ENCODE peak calls at places on chromosomes 13 and 19, in six cellular contexts. P, U, S, Z, X and C are unnamed samples.

GRCh38 chr13:32001392-32001768 is 30.2 kb upstream of the FRY start:
- DNase-seq in P (no peak), U (no peak), S (peak), Z (peak), X (peak), C (no peak)

GRCh38 chr19:16368385-16369305 is 44.0 kb downstream of the KLF2 start:
- DNase-seq in P (peak), U (no peak), S (no peak), Z (no peak), X (no peak), C (no peak)

GRCh38 chr19:58203814-58204475 is 21.1 kb downstream of the ZNF274 start:
- DNase-seq in P (no peak), U (no peak), S (no peak), Z (no peak), X (no peak), C (no peak)

GRCh38 chr13:67620665-67621064 is 390.5 kb upstream of the PCDH9 start:
- DNase-seq in P (no peak), U (no peak), S (no peak), Z (peak), X (no peak), C (no peak)

GRCh38 chr13:75959861-75960481 is 323.8 kb downstream of the LMO7 start:
- DNase-seq in P (no peak), U (no peak), S (no peak), Z (no peak), X (no peak), C (no peak)

GRCh38 chr13:77918391-77919261 is at the start of gene EDNRB:
- DNase-seq in P (peak), U (peak), S (peak), Z (peak), X (peak), C (no peak)

GRCh38 chr13:80955487-80955886 is 614.6 kb upstream of the SPRY2 start:
- DNase-seq in P (no peak), U (no peak), S (no peak), Z (no peak), X (peak), C (no peak)

GRCh38 chr19:35717665-35718344 is at the start of gene KMT2B:
- DNase-seq in P (no peak), U (peak), S (no peak), Z (no peak), X (peak), C (peak)

GRCh38 chr19:39365531-39365930 is 23.3 kb downstream of the SAMD4B start:
- DNase-seq in P (no peak), U (no peak), S (no peak), Z (no peak), X (no peak), C (no peak)

GRCh38 chr13:102039264-102039663 is 362.6 kb downstream of the FGF14 start:
- DNase-seq in P (no peak), U (no peak), S (no peak), Z (no peak), X (no peak), C (no peak)

GRCh38 chr13:108463365-108463764 is 166.0 kb upstream of the MYO16 start:
- DNase-seq in P (no peak), U (no peak), S (no peak), Z (peak), X (peak), C (no peak)

GRCh38 chr19:39405930-39406655 is 554 bp upstream of the ZFP36 start:
- DNase-seq in P (peak), U (no peak), S (no peak), Z (no peak), X (no peak), C (no peak)

GRCh38 chr19:10471909-10472308 is 31.2 kb downstream of the KEAP1 start:
- DNase-seq in P (no peak), U (no peak), S (peak), Z (peak), X (peak), C (no peak)

GRCh38 chr19:47608074-47608907 is 643 bp upstream of the BICRA start:
- DNase-seq in P (peak), U (peak), S (peak), Z (peak), X (peak), C (peak)

GRCh38 chr13:76620036-76620435 is 266.2 kb downstream of the KCTD12 start:
- DNase-seq in P (no peak), U (no peak), S (no peak), Z (no peak), X (no peak), C (no peak)

GRCh38 chr19:40714519-40715299 is 2.0 kb downstream of the COQ8B start:
- DNase-seq in P (peak), U (peak), S (peak), Z (peak), X (peak), C (peak)

GRCh38 chr19:920051-920857 is 3.1 kb downstream of the KISS1R start:
- DNase-seq in P (peak), U (peak), S (peak), Z (no peak), X (peak), C (no peak)

GRCh38 chr13:89097994-89098393 is 1426.8 kb downstream of the SLITRK5 start:
- DNase-seq in P (no peak), U (no peak), S (no peak), Z (no peak), X (no peak), C (no peak)

GRCh38 chr19:45187421-45188100 is 9.0 kb downstream of the BLOC1S3 start:
- DNase-seq in P (no peak), U (peak), S (peak), Z (no peak), X (peak), C (peak)

GRCh38 chr19:2039082-2039958 is 11.7 kb downstream of the MKNK2 start:
- DNase-seq in P (no peak), U (no peak), S (peak), Z (no peak), X (no peak), C (no peak)

GRCh38 chr19:44530777-44531176 is 1.3 kb upstream of the CEACAM20 start:
- DNase-seq in P (no peak), U (no peak), S (no peak), Z (no peak), X (peak), C (no peak)

GRCh38 chr13:36549771-36550170 is 117.5 kb downstream of the CCNA1 start:
- DNase-seq in P (no peak), U (peak), S (no peak), Z (no peak), X (no peak), C (peak)

GRCh38 chr13:42477588-42478190 is 96.3 kb upstream of the TNFSF11 start:
- DNase-seq in P (no peak), U (no peak), S (peak), Z (no peak), X (peak), C (no peak)

GRCh38 chr19:57052102-57052501 is 67.7 kb upstream of the USP29 start:
- DNase-seq in P (no peak), U (no peak), S (no peak), Z (no peak), X (no peak), C (no peak)

GRCh38 chr19:54434862-54435174 is 14.2 kb upstream of the LENG8 start:
- DNase-seq in P (no peak), U (no peak), S (no peak), Z (no peak), X (no peak), C (no peak)

GRCh38 chr19:49338023-49338677 is 2.9 kb downstream of the CD37 start:
- DNase-seq in P (peak), U (peak), S (no peak), Z (no peak), X (no peak), C (no peak)

GRCh38 chr13:98473135-98473791 is 103.6 kb downstream of the STK24 start:
- DNase-seq in P (no peak), U (no peak), S (peak), Z (no peak), X (no peak), C (no peak)

GRCh38 chr19:45643927-45644771 is 5.0 kb upstream of the EML2 start:
- DNase-seq in P (no peak), U (no peak), S (no peak), Z (no peak), X (no peak), C (no peak)

GRCh38 chr19:1019980-1020867 is 699 bp downstream of the TMEM259 start:
- DNase-seq in P (peak), U (peak), S (no peak), Z (no peak), X (no peak), C (no peak)

GRCh38 chr13:37984357-37984756 is 114.8 kb upstream of the TRPC4 start:
- DNase-seq in P (no peak), U (no peak), S (no peak), Z (no peak), X (no peak), C (no peak)

GRCh38 chr13:30037766-30038165 is 187.3 kb upstream of the UBL3 start:
- DNase-seq in P (no peak), U (no peak), S (no peak), Z (peak), X (peak), C (no peak)

GRCh38 chr19:55460670-55461258 is 678 bp downstream of the ISOC2 start:
- DNase-seq in P (peak), U (peak), S (peak), Z (peak), X (peak), C (no peak)

GRCh38 chr19:47433121-47433520 is 13.8 kb upstream of the MEIS3 start:
- DNase-seq in P (no peak), U (no peak), S (no peak), Z (no peak), X (peak), C (no peak)

GRCh38 chr19:4581381-4582111 is 22.1 kb upstream of the SEMA6B start:
- DNase-seq in P (no peak), U (peak), S (no peak), Z (no peak), X (peak), C (peak)

DNA sequence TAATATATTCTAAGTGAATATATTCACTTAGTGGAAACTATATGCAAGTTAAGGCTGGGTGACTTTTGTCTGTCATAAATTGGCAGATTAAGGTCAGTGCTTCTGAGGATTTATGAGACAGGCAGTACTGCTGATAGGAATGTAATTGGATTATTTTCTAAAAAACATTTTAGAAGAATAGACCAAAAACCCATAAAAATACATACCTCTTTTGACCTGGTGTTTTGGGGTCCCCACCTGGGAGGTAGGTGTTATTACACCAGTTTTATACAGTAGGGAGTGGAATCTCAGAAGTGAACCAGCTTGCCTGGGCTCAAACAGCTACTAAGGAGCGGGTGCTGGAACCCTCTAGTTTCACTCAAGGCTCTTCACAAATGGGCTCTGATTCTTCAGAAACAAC is 25.3 kb downstream of the COG3 start:
- DNase-seq in P (no peak), U (no peak), S (no peak), Z (no peak), X (no peak), C (no peak)
- TF ChIP-seq CTCF in P (peak), U (no peak), S (peak), Z (no peak), X (no peak), C (no peak)

DNA sequence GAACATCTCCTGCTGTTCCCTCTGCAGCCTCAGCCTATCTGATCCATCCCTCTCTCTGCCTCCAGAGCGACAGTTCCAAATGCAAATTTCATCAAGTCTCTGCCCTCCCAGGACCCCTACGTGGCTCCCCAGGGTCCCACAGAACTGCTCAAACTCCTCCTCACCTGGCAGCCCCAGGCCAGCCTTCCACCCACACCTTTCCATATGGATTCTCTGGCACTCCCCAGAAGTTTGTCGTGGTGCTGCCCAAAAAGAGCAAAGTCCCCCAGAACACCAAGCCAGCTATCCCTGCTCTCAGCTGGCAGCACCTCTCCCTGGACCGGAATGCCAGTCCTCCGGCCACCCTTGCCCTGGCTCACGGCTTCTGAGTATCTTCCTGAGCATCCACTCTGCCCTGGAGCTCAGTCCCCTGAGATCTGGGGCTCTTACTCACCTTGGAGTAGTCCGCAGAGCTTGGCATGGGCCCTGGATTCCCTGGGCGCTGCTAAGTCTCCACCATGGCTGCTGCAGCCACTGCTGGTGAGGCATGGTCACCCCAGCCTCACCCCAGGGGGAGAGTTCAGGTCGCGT is 166.5 kb upstream of the ZNF507 start:
- DNase-seq in P (no peak), U (no peak), S (no peak), Z (no peak), X (no peak), C (no peak)
- TF ChIP-seq CTCF in P (no peak), U (no peak), S (no peak), Z (no peak), X (no peak), C (no peak)

DNA sequence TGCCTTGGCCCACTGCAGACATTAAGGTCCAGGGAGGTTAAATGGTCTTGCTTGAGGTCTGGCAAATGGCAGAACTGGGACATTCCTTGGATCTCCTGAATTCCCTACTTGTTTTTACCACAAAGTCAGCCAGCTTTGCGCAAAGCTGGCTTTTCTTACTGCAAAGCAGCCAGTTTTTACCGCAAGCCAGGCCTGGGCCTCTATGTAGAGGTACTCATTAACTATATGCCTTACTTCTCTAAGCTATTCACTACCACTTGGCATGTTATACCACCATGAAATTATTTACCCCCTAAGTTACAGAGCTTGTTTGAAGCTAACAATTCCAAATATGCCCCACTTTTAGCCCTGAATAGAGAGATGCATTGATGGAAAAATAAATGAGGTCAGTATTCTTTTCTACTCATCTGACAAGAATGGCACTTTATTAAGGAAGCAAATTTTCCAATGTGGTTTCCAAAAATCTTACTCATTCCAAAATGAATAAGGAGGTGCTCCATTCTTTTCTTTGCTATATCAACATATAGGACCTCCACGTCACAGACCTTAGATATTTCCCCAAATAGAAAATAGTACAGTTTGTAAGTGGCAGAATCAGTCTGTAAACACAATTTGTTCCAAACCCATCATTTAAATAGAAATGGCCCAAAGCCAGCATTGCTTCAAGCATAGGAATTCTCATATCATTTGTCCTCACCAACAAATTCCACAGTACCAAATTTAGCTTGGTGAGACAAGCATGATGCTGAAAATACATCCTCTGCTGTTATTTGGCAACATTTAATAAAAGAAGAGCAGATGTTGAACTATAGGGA is 143.9 kb upstream of the TSC22D1 start:
- DNase-seq in P (no peak), U (no peak), S (no peak), Z (peak), X (peak), C (no peak)
- TF ChIP-seq CTCF in P (no peak), U (no peak), S (no peak), Z (no peak), X (no peak), C (no peak)

GRCh38 chr19:6424939-6425731 is 524 bp upstream of the KHSRP start:
- DNase-seq in P (peak), U (peak), S (peak), Z (peak), X (peak), C (peak)

GRCh38 chr19:6423499-6424189 is 967 bp downstream of the KHSRP start:
- DNase-seq in P (no peak), U (peak), S (no peak), Z (peak), X (peak), C (no peak)

GRCh38 chr19:6424190-6424938 is at the start of gene KHSRP:
- DNase-seq in P (no peak), U (peak), S (no peak), Z (no peak), X (no peak), C (peak)

GRCh38 chr19:6427131-6427530 is 2.5 kb upstream of the KHSRP start:
- DNase-seq in P (no peak), U (no peak), S (no peak), Z (no peak), X (no peak), C (no peak)

GRCh38 chr19:6425732-6426686 is 1.4 kb upstream of the KHSRP start:
- DNase-seq in P (no peak), U (no peak), S (no peak), Z (no peak), X (no peak), C (no peak)
- TF ChIP-seq CTCF in P (no peak), U (no peak), S (no peak), Z (no peak), X (no peak), C (peak)

GRCh38 chr13:52450012-52450792 is at the start of gene VPS36:
- DNase-seq in P (peak), U (peak), S (peak), Z (peak), X (peak), C (peak)

GRCh38 chr13:52447815-52448552 is 2.5 kb downstream of the VPS36 start:
- DNase-seq in P (no peak), U (no peak), S (no peak), Z (no peak), X (no peak), C (no peak)

GRCh38 chr13:52452470-52452869 is 2.0 kb upstream of the VPS36 start:
- DNase-seq in P (no peak), U (no peak), S (no peak), Z (no peak), X (no peak), C (no peak)

GRCh38 chr13:52449323-52450011 is 967 bp downstream of the VPS36 start:
- DNase-seq in P (no peak), U (no peak), S (no peak), Z (no peak), X (no peak), C (no peak)

GRCh38 chr13:52450793-52451116 is 321 bp upstream of the VPS36 start:
- DNase-seq in P (no peak), U (no peak), S (no peak), Z (no peak), X (no peak), C (no peak)
- TF ChIP-seq CTCF in P (peak), U (peak), S (no peak), Z (no peak), X (peak), C (no peak)

GRCh38 chr19:9043524-9043923 is 33.3 kb upstream of the MUC16 start:
- DNase-seq in P (no peak), U (no peak), S (no peak), Z (no peak), X (no peak), C (no peak)

GRCh38 chr19:9040131-9040530 is 29.9 kb upstream of the MUC16 start:
- DNase-seq in P (no peak), U (no peak), S (no peak), Z (no peak), X (no peak), C (no peak)

GRCh38 chr19:9039728-9040127 is 29.5 kb upstream of the MUC16 start:
- DNase-seq in P (no peak), U (no peak), S (no peak), Z (no peak), X (no peak), C (no peak)

GRCh38 chr19:9044449-9044848 is 34.2 kb upstream of the MUC16 start:
- DNase-seq in P (no peak), U (no peak), S (no peak), Z (no peak), X (no peak), C (no peak)

GRCh38 chr19:9041023-9041422 is 30.8 kb upstream of the MUC16 start:
- DNase-seq in P (no peak), U (no peak), S (no peak), Z (no peak), X (no peak), C (no peak)
- TF ChIP-seq CTCF in P (no peak), U (no peak), S (no peak), Z (no peak), X (no peak), C (no peak)

DNA sequence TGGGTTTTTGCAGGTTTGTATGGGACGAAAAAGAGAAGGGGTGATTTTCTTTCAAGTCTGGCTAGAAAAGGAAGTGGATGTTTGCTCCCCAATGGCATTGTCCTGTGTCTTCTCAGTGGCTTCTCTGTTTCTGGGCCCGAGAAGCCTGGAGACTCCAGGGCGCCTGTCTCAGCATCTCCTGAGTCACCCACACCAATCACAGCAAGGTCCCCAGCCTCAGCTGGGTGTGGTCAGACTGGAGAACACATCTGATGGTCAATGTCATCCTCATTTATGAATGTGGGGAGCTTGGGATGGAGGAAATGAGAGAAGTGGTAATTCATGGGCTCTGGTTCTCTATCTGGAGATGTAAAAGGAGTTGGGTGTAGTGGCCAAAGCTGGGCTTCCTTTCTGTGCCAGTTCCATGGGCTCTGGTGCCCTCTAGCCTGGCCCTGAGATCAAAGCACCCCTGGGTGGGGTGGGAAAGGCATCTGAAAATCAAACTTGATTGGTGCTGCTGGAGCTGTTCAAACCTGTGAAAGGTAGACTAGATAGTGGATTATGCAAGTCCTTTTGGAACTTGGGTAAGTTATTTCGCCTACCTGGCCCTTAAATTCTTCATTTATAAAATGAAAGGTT is 13.4 kb downstream of the RASL11A start:
- DNase-seq in P (peak), U (no peak), S (peak), Z (no peak), X (peak), C (no peak)
- TF ChIP-seq CTCF in P (peak), U (no peak), S (peak), Z (peak), X (peak), C (peak)

DNA sequence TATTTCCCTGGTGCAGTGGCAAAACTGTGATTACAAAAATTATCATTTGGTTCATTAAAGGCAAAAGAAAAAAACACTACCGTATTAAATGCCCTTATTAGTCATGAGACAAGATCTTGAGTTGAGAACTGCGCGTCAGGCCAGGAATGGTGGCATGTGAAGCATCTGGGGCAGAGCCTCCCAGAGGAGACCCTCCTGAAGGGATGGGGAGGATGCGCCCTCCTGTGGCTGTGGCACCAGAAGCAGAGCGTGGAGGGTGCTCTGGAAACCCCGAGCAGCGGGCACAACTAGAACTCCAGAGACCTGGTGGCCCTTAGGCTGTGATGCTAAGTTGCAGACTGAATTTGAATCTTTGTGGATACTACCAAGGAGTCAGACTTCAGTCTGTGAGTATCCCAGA is 11.5 kb downstream of the CUL4A start:
- DNase-seq in P (no peak), U (no peak), S (no peak), Z (no peak), X (peak), C (no peak)
- TF ChIP-seq CTCF in P (no peak), U (no peak), S (no peak), Z (peak), X (peak), C (no peak)